ENCODE peak calls at places on chromosomes 6 and 20, in ten cellular contexts. J, B, K, Z, D, M, C, T, Q and X are unnamed samples.

GRCh38 chr6:113818528-113818927 is 38.6 kb upstream of the MARCKS start:
- DNase-seq in J (no peak), B (no peak), K (no peak), Z (no peak), D (no peak), M (no peak), C (peak), T (no peak), Q (no peak), X (no peak)

GRCh38 chr20:20498081-20498861 is 130.4 kb downstream of the INSM1 start:
- DNase-seq in J (no peak), B (no peak), K (no peak), Z (no peak), D (no peak), M (no peak), C (peak), T (no peak), Q (no peak), X (no peak)

GRCh38 chr6:43668151-43669028 is 19.2 kb downstream of the MRPS18A start:
- DNase-seq in J (peak), B (no peak), K (no peak), Z (peak), D (peak), M (peak), C (peak), T (peak), Q (peak), X (peak)

GRCh38 chr20:46757754-46758678 is 48.6 kb downstream of the SLC2A10 start:
- DNase-seq in J (peak), B (no peak), K (no peak), Z (no peak), D (peak), M (no peak), C (peak), T (peak), Q (peak), X (peak)

GRCh38 chr6:48136856-48137255 is 25.9 kb upstream of the PTCHD4 start:
- DNase-seq in J (no peak), B (no peak), K (no peak), Z (no peak), D (no peak), M (no peak), C (no peak), T (no peak), Q (no peak), X (no peak)

GRCh38 chr6:156662025-156662445 is 115.1 kb upstream of the ARID1B start:
- DNase-seq in J (peak), B (no peak), K (no peak), Z (no peak), D (no peak), M (no peak), C (no peak), T (peak), Q (peak), X (peak)

GRCh38 chr6:33312361-33313104 is 1.3 kb downstream of the TAPBP start:
- DNase-seq in J (peak), B (no peak), K (no peak), Z (peak), D (peak), M (peak), C (peak), T (peak), Q (peak), X (peak)

GRCh38 chr6:129662980-129663431 is 47.0 kb downstream of the ARHGAP18 start:
- DNase-seq in J (no peak), B (no peak), K (no peak), Z (no peak), D (no peak), M (no peak), C (no peak), T (no peak), Q (no peak), X (peak)

GRCh38 chr20:59770851-59771250 is 162.6 kb downstream of the SYCP2 start:
- DNase-seq in J (no peak), B (no peak), K (no peak), Z (no peak), D (no peak), M (no peak), C (no peak), T (no peak), Q (no peak), X (no peak)

GRCh38 chr6:76684881-76685280 is 612.4 kb upstream of the IMPG1 start:
- DNase-seq in J (no peak), B (no peak), K (no peak), Z (no peak), D (no peak), M (no peak), C (peak), T (no peak), Q (no peak), X (no peak)

GRCh38 chr6:50962213-50962759 is 143.6 kb downstream of the TFAP2B start:
- DNase-seq in J (no peak), B (no peak), K (no peak), Z (no peak), D (no peak), M (no peak), C (no peak), T (no peak), Q (no peak), X (peak)
- TF ChIP-seq POLR2A in J (no peak), B (no peak), K (no peak), Z (no peak), D (no peak), M (no peak), C (no peak), T (no peak), Q (no peak), X (no peak)

DNA sequence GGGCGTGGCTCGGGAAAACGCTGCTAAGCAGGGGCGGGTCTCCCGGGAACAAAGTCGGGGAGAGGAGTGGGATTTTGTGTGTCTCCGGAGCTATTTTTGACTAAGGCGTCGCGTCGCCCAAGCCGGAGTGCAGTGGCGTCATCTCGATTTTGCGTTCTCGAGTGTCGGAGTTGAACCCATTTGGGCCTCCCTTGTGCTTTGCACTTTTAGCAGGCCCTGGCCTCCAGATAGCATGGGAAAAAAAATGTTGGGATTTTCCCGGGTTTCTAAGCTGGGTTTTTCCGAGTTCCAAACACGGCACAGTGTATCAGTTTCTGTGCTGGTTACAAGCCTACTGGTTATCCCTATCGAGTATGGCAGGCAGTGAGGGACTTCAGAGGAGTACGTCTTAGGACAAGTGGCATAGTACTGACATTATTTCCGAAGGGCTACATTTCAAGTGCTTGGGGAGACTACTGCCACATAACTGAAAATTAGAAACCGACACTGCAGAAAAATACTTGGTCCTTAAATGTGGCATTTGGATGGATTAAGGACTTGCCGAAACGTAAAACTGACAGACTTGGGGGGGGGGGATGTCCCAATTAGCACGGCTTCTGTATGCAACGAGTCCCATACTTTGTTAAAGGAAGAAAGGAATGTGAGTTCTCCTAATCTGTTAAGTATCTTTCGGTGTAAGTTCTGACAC is 70.1 kb downstream of the HFE start:
- DNase-seq in J (peak), B (peak), K (no peak), Z (no peak), D (no peak), M (peak), C (peak), T (peak), Q (peak), X (peak)
- TF ChIP-seq POLR2A in J (peak), B (peak), K (no peak), Z (no peak), D (peak), M (no peak), C (no peak), T (peak), Q (no peak), X (peak)

DNA sequence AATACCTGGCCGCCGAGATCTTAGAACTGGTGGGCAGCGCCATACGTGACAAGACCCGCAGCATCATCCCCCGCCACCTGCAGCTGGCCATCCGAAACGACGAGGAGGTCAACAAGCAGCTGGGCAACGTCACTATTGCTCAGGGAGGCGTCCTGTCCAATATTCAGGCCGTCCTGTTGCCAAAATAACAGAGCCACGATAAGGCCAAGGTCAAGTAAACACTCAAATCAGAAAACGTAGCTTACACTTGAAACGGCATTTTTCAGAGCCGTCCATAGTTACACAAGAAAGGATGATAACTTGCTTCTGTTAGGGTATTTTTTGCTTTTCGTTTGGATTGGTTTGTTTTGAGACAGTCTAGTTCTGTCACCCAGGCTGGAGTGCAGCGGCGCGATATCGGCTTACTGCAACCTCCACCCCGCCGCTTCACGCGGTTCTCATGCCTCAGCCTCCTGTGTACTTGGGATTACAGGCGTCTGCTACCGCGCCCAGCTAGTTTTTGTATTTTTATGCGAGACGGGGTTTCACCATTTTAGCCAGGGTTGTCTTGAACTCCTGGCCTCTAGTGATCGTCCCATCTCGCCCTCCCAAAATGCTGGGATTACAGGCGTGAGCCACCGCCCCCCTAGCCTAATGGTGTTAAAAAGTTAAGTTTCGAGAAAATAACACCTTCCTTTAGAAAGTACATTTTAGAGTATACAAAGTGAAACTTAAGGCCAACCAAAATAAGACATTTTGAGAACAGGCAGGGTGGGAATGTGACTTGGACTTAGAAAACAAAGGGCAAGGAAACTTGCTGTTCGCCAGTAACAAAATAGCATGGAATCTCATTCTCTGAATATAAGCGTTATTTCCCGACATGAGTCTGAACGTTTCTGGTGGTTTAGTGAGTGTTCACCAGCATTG is 42.8 kb upstream of the HFE start:
- DNase-seq in J (no peak), B (no peak), K (no peak), Z (peak), D (no peak), M (peak), C (peak), T (no peak), Q (peak), X (peak)
- TF ChIP-seq POLR2A in J (no peak), B (no peak), K (no peak), Z (no peak), D (peak), M (no peak), C (no peak), T (peak), Q (no peak), X (peak)

GRCh38 chr6:111605100-111605748 is 454 bp downstream of the TRAF3IP2 start:
- DNase-seq in J (peak), B (peak), K (no peak), Z (peak), D (no peak), M (peak), C (peak), T (peak), Q (peak), X (peak)
- TF ChIP-seq POLR2A in J (no peak), B (no peak), K (no peak), Z (peak), D (peak), M (peak), C (no peak), T (no peak), Q (no peak), X (no peak)